ENCODE peak calls at places on chromosomes 16 and 17, in five cellular contexts. One of them, this sample, is unnamed. For H3K27me3, the result is how much of the 10 kb centered on the place peaks cover.

GRCh38 chr17:2850991-2851390 is 54.8 kb downstream of the RAP1GAP2 start:
- DNase-seq in tibial artery: no peak
- DNase-seq in BJ: no peak
- DNase-seq in left ventricle myocardium inferior: no peak
- DNase-seq in uterus: no peak
- DNase-seq in this sample: no peak

GRCh38 chr17:77252736-77253135 is 112.0 kb downstream of the SEC14L1 start:
- DNase-seq in tibial artery: no peak
- DNase-seq in BJ: no peak
- DNase-seq in left ventricle myocardium inferior: no peak
- DNase-seq in uterus: no peak
- DNase-seq in this sample: no peak

GRCh38 chr16:31087971-31088370 is 772 bp downstream of the PRSS53 start:
- DNase-seq in tibial artery: no peak
- DNase-seq in BJ: no peak
- DNase-seq in left ventricle myocardium inferior: no peak
- DNase-seq in uterus: no peak
- DNase-seq in this sample: no peak

GRCh38 chr16:7561908-7562405 is 229.3 kb downstream of the RBFOX1 start:
- DNase-seq in tibial artery: no peak
- DNase-seq in BJ: no peak
- DNase-seq in left ventricle myocardium inferior: no peak
- DNase-seq in uterus: no peak
- DNase-seq in this sample: no peak

GRCh38 chr17:67359960-67360817 is 6.2 kb downstream of the PSMD12 start:
- DNase-seq in tibial artery: no peak
- DNase-seq in BJ: no peak
- DNase-seq in left ventricle myocardium inferior: no peak
- DNase-seq in uterus: no peak
- DNase-seq in this sample: no peak

GRCh38 chr16:10741844-10742243 is 1.8 kb upstream of the NUBP1 start:
- DNase-seq in tibial artery: no peak
- DNase-seq in BJ: no peak
- DNase-seq in left ventricle myocardium inferior: peak
- DNase-seq in uterus: no peak
- DNase-seq in this sample: peak

GRCh38 chr16:29114476-29115012 is 129.7 kb downstream of the LAT start:
- DNase-seq in tibial artery: no peak
- DNase-seq in BJ: no peak
- DNase-seq in left ventricle myocardium inferior: no peak
- DNase-seq in uterus: no peak
- DNase-seq in this sample: no peak

GRCh38 chr17:28916302-28916934 is 13.5 kb upstream of the DHRS13 start:
- DNase-seq in tibial artery: peak
- DNase-seq in BJ: no peak
- DNase-seq in left ventricle myocardium inferior: no peak
- DNase-seq in uterus: peak
- DNase-seq in this sample: no peak

GRCh38 chr17:77952368-77952767 is 6.1 kb upstream of the TNRC6C start:
- DNase-seq in tibial artery: no peak
- DNase-seq in BJ: no peak
- DNase-seq in left ventricle myocardium inferior: no peak
- DNase-seq in uterus: no peak
- DNase-seq in this sample: no peak

GRCh38 chr16:82088483-82088882 is 53.4 kb downstream of the HSD17B2 start:
- DNase-seq in tibial artery: no peak
- DNase-seq in BJ: no peak
- DNase-seq in left ventricle myocardium inferior: no peak
- DNase-seq in uterus: peak
- DNase-seq in this sample: no peak

GRCh38 chr16:55482056-55482455 is 3.1 kb downstream of the MMP2 start:
- DNase-seq in tibial artery: no peak
- DNase-seq in BJ: no peak
- DNase-seq in left ventricle myocardium inferior: no peak
- DNase-seq in uterus: no peak
- DNase-seq in this sample: no peak

GRCh38 chr17:8941980-8942617 is 23.4 kb downstream of the PIK3R5 start:
- DNase-seq in tibial artery: no peak
- DNase-seq in BJ: no peak
- DNase-seq in left ventricle myocardium inferior: no peak
- DNase-seq in uterus: no peak
- DNase-seq in this sample: no peak
- H3K27me3 ChIP-seq in tibial artery: under half
- H3K27me3 ChIP-seq in BJ: under half
- H3K27me3 ChIP-seq in left ventricle myocardium inferior: half or more
- H3K27me3 ChIP-seq in uterus: under half
- H3K27me3 ChIP-seq in this sample: under half

DNA sequence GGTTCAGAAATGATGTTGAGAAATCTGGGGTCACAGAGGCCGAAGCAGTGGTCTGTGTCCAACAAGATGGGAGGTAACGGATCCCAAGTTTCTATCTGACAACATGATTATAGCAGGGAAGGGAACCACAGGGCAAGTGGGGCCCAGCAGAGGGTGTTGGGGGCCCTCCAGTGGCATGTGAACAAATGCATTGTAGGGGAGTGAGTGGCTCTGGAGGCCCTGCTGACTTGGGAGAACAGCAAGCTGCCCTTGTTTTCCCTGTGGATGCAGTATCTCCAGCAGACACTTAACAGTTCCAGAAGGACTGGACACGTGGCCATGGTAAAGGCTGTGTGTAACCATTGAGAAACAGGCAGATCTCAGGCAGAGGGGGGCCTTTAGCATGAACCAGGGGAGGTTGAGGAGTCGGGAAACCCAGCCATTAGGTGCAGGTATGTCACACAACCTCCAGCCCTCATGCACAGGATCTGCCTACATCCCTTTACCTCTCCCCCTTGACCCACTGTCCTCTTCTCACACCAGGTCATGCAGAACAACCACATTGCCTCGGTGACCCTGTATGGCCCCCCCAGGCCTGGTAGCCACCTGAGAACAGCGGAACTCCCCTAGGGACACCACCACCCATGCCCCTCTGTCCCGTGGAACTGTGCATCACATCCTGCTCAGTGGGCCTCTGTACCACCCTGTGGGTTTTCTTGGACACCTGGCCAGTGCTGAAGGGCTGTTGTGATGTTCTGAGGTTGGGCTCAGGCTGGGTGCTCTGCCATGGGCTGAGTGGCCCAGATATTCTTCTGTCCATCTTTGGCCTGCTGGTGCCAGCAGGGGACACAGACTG is 4.1 kb downstream of the B3GNT9 start:
- DNase-seq in tibial artery: no peak
- DNase-seq in BJ: no peak
- DNase-seq in left ventricle myocardium inferior: no peak
- DNase-seq in uterus: no peak
- DNase-seq in this sample: no peak
- TF ChIP-seq CTCF in tibial artery: no peak
- TF ChIP-seq CTCF in BJ: no peak
- TF ChIP-seq CTCF in left ventricle myocardium inferior: no peak
- TF ChIP-seq CTCF in uterus: no peak
- TF ChIP-seq CTCF in this sample: no peak

GRCh38 chr17:34756670-34757021 is 177.3 kb downstream of the TMEM132E start:
- DNase-seq in tibial artery: no peak
- DNase-seq in BJ: no peak
- DNase-seq in left ventricle myocardium inferior: no peak
- DNase-seq in uterus: no peak
- DNase-seq in this sample: peak
- H3K27me3 ChIP-seq in tibial artery: under half
- H3K27me3 ChIP-seq in BJ: under half
- H3K27me3 ChIP-seq in left ventricle myocardium inferior: half or more
- H3K27me3 ChIP-seq in uterus: under half
- H3K27me3 ChIP-seq in this sample: under half

GRCh38 chr17:74452027-74452840 is 14.2 kb upstream of the CD300A start:
- DNase-seq in tibial artery: no peak
- DNase-seq in BJ: no peak
- DNase-seq in left ventricle myocardium inferior: no peak
- DNase-seq in uterus: no peak
- DNase-seq in this sample: no peak

GRCh38 chr17:74455025-74455585 is 11.3 kb upstream of the CD300A start:
- DNase-seq in tibial artery: no peak
- DNase-seq in BJ: no peak
- DNase-seq in left ventricle myocardium inferior: no peak
- DNase-seq in uterus: no peak
- DNase-seq in this sample: peak

GRCh38 chr17:74452841-74453661 is 13.4 kb upstream of the CD300A start:
- DNase-seq in tibial artery: no peak
- DNase-seq in BJ: no peak
- DNase-seq in left ventricle myocardium inferior: no peak
- DNase-seq in uterus: no peak
- DNase-seq in this sample: no peak

GRCh38 chr17:74453665-74454196 is 12.7 kb upstream of the CD300A start:
- DNase-seq in tibial artery: no peak
- DNase-seq in BJ: no peak
- DNase-seq in left ventricle myocardium inferior: no peak
- DNase-seq in uterus: no peak
- DNase-seq in this sample: no peak

DNA sequence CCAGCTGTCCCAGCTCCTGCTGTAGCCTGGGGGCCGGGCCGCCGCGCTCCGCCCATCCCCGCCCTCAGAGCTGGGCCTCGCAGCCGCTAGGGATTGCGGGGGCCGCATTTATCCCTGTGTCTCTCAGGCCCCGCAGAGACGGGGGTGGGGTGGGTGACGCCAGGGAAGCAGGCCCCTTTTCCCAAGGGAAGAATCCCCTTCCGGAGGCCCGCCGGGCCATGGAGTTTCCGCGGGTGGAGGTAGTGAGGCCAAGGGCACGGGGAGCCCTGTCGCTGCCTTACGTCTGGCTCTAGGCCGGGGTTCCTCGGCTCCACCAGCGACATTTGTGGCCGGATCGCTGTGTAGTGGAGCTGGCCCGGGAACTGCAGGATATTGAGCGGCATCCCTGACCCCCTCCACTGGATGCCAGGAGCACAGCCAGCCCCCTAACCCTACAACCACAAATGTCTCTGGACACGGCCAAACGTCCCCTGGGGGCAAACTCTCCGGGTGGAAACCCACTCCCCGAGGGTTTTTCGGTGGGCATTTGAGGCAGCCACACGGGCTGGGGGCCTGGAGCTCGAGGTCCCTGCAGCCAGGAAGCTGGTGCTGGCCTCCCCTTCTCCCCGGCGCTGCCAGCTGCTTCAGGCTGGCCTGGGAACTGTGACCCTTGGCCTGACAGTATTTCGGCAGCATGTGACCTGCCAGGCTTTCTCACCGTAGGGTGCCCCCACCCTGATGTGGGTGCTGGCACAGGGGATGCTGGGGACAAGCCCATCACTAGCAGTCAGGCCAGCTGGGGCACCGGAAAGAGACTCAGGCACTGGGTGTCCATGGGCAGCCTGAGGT is 12.0 kb upstream of the CD300A start:
- DNase-seq in tibial artery: peak
- DNase-seq in BJ: no peak
- DNase-seq in left ventricle myocardium inferior: peak
- DNase-seq in uterus: peak
- DNase-seq in this sample: peak
- TF ChIP-seq CTCF in tibial artery: peak
- TF ChIP-seq CTCF in BJ: peak
- TF ChIP-seq CTCF in left ventricle myocardium inferior: peak
- TF ChIP-seq CTCF in uterus: peak
- TF ChIP-seq CTCF in this sample: peak

DNA sequence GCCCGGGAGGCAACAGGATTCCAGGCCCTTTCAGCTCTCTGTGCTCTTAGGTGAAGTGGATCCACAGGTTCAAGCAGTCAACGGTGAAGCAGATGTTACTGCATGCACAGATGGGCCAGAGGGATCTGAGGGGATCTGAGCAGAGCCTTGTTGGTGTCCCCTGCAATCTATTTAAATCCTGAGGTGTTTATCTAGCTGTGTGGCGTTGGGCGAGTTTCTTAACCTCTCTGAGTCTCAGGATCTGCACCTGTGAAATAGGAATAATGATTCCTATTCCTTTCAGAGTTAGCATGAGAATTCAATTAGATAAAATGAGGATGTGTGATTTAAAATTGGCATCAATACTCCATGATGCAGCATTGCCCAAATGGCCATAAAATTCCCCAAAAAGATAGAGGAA is 237.3 kb upstream of the CDH5 start:
- DNase-seq in tibial artery: no peak
- DNase-seq in BJ: no peak
- DNase-seq in left ventricle myocardium inferior: no peak
- DNase-seq in uterus: no peak
- DNase-seq in this sample: no peak
- H3K27me3 ChIP-seq in tibial artery: under half
- H3K27me3 ChIP-seq in BJ: under half
- H3K27me3 ChIP-seq in left ventricle myocardium inferior: under half
- H3K27me3 ChIP-seq in uterus: under half
- H3K27me3 ChIP-seq in this sample: under half

GRCh38 chr16:2152695-2153506 is 2.7 kb upstream of the TRAF7 start:
- DNase-seq in tibial artery: no peak
- DNase-seq in BJ: no peak
- DNase-seq in left ventricle myocardium inferior: no peak
- DNase-seq in uterus: no peak
- DNase-seq in this sample: no peak
- TF ChIP-seq CTCF in tibial artery: no peak
- TF ChIP-seq CTCF in BJ: no peak
- TF ChIP-seq CTCF in left ventricle myocardium inferior: no peak
- TF ChIP-seq CTCF in uterus: no peak
- TF ChIP-seq CTCF in this sample: no peak

GRCh38 chr16:84820305-84820684 is 510 bp downstream of the CRISPLD2 start:
- DNase-seq in tibial artery: no peak
- DNase-seq in BJ: no peak
- DNase-seq in left ventricle myocardium inferior: no peak
- DNase-seq in uterus: no peak
- DNase-seq in this sample: no peak
- H3K27me3 ChIP-seq in tibial artery: under half
- H3K27me3 ChIP-seq in BJ: under half
- H3K27me3 ChIP-seq in left ventricle myocardium inferior: under half
- H3K27me3 ChIP-seq in uterus: under half
- H3K27me3 ChIP-seq in this sample: under half

This sample was measured in heart right ventricle.